ENCODE peak calls at places on chromosomes 6 and 20, in six cellular contexts. W is activated naive CD4-positive, alpha-beta T cell; H is hepatocyte; F is NCI-H1436 treated with DMSO at 0.1 percent for 48 hours; M is activated T-helper 2 cell treated with anti-CD3 and anti-CD28 coated beads, Interferon-gamma antibody, Interleukin-2, Interleukin-4, amounts not matched to agents 10 μg/mL and 5 μg/mL and 100 μg/mL, durations not matched to agents 14 hours and 24 hours and 36 hours; R is stimulated activated CD4-positive, alpha-beta T cell treated with anti-CD3 and anti-CD28 coated beads, Interleukin-2, amount 100 ng/mL, for 48 hours. Z is an unnamed sample.

GRCh38 chr6:145836170-145836569 is 21.6 kb upstream of the FBXO30 start:
- DNase-seq in F (no peak), W (no peak), M (no peak), H (no peak), R (no peak), Z (no peak)

GRCh38 chr6:21905531-21905930 is 312.0 kb downstream of the SOX4 start:
- DNase-seq in M (no peak), F (no peak), R (no peak), H (no peak), W (no peak), Z (no peak)

GRCh38 chr20:64261138-64261537 is 5.6 kb downstream of the PCMTD2 start:
- DNase-seq in M (no peak), F (no peak), H (peak), W (no peak), R (no peak), Z (no peak)

GRCh38 chr6:165708985-165709576 is 46.0 kb upstream of the PDE10A start:
- DNase-seq in H (no peak), F (no peak), W (no peak), R (no peak), M (no peak), Z (no peak)

GRCh38 chr6:29097803-29098202 is 1.5 kb upstream of the OR2J1 start:
- DNase-seq in W (no peak), R (no peak), H (no peak), F (no peak), M (no peak), Z (no peak)

GRCh38 chr20:17523326-17523725 is 7.9 kb downstream of the BFSP1 start:
- DNase-seq in W (no peak), R (no peak), H (no peak), F (no peak), M (no peak), Z (no peak)

GRCh38 chr6:126038234-126038633 is 51.9 kb downstream of the TRMT11 start:
- DNase-seq in F (no peak), W (no peak), H (no peak), M (no peak), R (no peak), Z (no peak)

GRCh38 chr6:113293106-113293505 is 564.0 kb upstream of the MARCKS start:
- DNase-seq in R (no peak), H (no peak), W (no peak), M (no peak), F (no peak), Z (no peak)

GRCh38 chr6:85191656-85192055 is 258.2 kb upstream of the NT5E start:
- DNase-seq in H (no peak), F (no peak), R (no peak), W (no peak), M (no peak), Z (no peak)

GRCh38 chr6:104301921-104302320 is 557.8 kb downstream of the HACE1 start:
- DNase-seq in F (no peak), W (no peak), M (no peak), R (no peak), H (no peak), Z (no peak)

GRCh38 chr6:158803733-158804143 is 15.4 kb downstream of the EZR start:
- DNase-seq in F (no peak), W (no peak), H (no peak), M (peak), R (no peak), Z (peak)

GRCh38 chr6:2806664-2807063 is 35.0 kb downstream of the SERPINB1 start:
- DNase-seq in M (no peak), F (no peak), H (no peak), W (no peak), R (no peak), Z (no peak)

GRCh38 chr6:149503276-149503675 is 18.5 kb upstream of the ZC3H12D start:
- DNase-seq in R (no peak), H (no peak), W (no peak), F (no peak), M (no peak), Z (no peak)

GRCh38 chr6:124022641-124023040 is 219.0 kb downstream of the NKAIN2 start:
- DNase-seq in H (no peak), M (no peak), R (no peak), W (no peak), F (no peak), Z (no peak)

GRCh38 chr20:35871311-35871771 is 83.0 kb downstream of the SCAND1 start:
- DNase-seq in M (no peak), R (no peak), W (no peak), H (no peak), F (no peak), Z (peak)

GRCh38 chr6:50819527-50819905 is 845 bp downstream of the TFAP2B start:
- DNase-seq in W (no peak), F (no peak), R (no peak), M (no peak), H (peak), Z (no peak)

GRCh38 chr6:111699123-111699522 is 93.4 kb upstream of the TRAF3IP2 start:
- DNase-seq in H (no peak), M (no peak), R (no peak), W (no peak), F (no peak), Z (no peak)

GRCh38 chr6:73648166-73648565 is 5.6 kb downstream of the SLC17A5 start:
- DNase-seq in M (no peak), W (no peak), F (no peak), R (no peak), H (no peak), Z (no peak)

GRCh38 chr20:1338096-1338495 is 9.2 kb upstream of the SDCBP2 start:
- DNase-seq in W (no peak), H (no peak), M (peak), F (no peak), R (no peak), Z (no peak)

GRCh38 chr6:34028691-34029360 is 117.1 kb downstream of the GRM4 start:
- DNase-seq in R (no peak), W (no peak), F (no peak), H (no peak), M (no peak), Z (no peak)

GRCh38 chr6:145086197-145086596 is 649.1 kb downstream of the EPM2A start:
- DNase-seq in H (no peak), M (no peak), W (no peak), R (no peak), F (peak), Z (no peak)

GRCh38 chr6:2426561-2427340 is 181.3 kb upstream of the GMDS start:
- DNase-seq in W (no peak), F (no peak), R (no peak), H (no peak), M (no peak), Z (no peak)

GRCh38 chr20:34815636-34816035 is 9.8 kb downstream of the NCOA6 start:
- DNase-seq in W (no peak), F (no peak), R (no peak), H (no peak), M (no peak), Z (no peak)

GRCh38 chr20:45372646-45373352 is 5.3 kb downstream of the TP53TG5 start:
- DNase-seq in F (no peak), W (no peak), R (no peak), M (no peak), H (no peak), Z (no peak)

GRCh38 chr20:22379472-22379871 is 204.9 kb downstream of the FOXA2 start:
- DNase-seq in M (no peak), W (no peak), H (no peak), R (no peak), F (no peak), Z (no peak)

GRCh38 chr6:43714311-43715055 is 26.9 kb upstream of the MRPS18A start:
- DNase-seq in M (no peak), F (no peak), R (no peak), W (no peak), H (peak), Z (no peak)

GRCh38 chr20:54134445-54135220 is 39.2 kb downstream of the CYP24A1 start:
- DNase-seq in R (no peak), F (no peak), H (no peak), W (no peak), M (no peak), Z (no peak)

GRCh38 chr20:58870293-58871014 is 17.9 kb downstream of the GNAS start:
- DNase-seq in M (no peak), H (peak), F (no peak), W (peak), R (no peak), Z (peak)

GRCh38 chr6:170184324-170184723 is 106.6 kb downstream of the DLL1 start:
- DNase-seq in W (no peak), F (no peak), R (no peak), H (no peak), M (no peak), Z (no peak)

GRCh38 chr20:16760431-16761304 is 12.5 kb downstream of the OTOR start:
- DNase-seq in R (no peak), W (no peak), F (no peak), M (no peak), H (no peak), Z (no peak)

GRCh38 chr6:77124604-77125003 is 338.7 kb downstream of the HTR1B start:
- DNase-seq in W (no peak), H (peak), R (no peak), F (no peak), M (no peak), Z (no peak)

GRCh38 chr6:25165817-25166216 is 113.4 kb upstream of the CARMIL1 start:
- DNase-seq in R (no peak), F (no peak), H (no peak), M (no peak), W (no peak), Z (no peak)

GRCh38 chr6:82568290-82568993 is 204.8 kb downstream of the TPBG start:
- DNase-seq in M (no peak), W (no peak), R (no peak), F (no peak), H (no peak), Z (no peak)

GRCh38 chr6:129507846-129508245 is 202.1 kb downstream of the ARHGAP18 start:
- DNase-seq in H (no peak), M (no peak), F (no peak), W (no peak), R (no peak), Z (no peak)

GRCh38 chr6:139323511-139324445 is 32.0 kb upstream of the TXLNB start:
- DNase-seq in F (no peak), M (peak), H (peak), W (peak), R (peak), Z (peak)

GRCh38 chr6:19731286-19731685 is 105.9 kb upstream of the ID4 start:
- DNase-seq in H (no peak), F (no peak), W (no peak), R (no peak), M (no peak), Z (no peak)

GRCh38 chr20:16692442-16692841 is 37.4 kb upstream of the SNRPB2 start:
- DNase-seq in H (no peak), F (no peak), W (no peak), M (no peak), R (no peak), Z (no peak)

GRCh38 chr6:41700577-41701347 is 34.6 kb downstream of the TFEB start:
- DNase-seq in W (no peak), M (no peak), H (no peak), F (no peak), R (no peak), Z (no peak)

Z was measured in small intestine.